ENCODE peak calls at places on chromosomes 12 and 14, in five cellular contexts. A is BJ, G is A549, K is lower leg skin, U is WTC11. R is an unnamed sample.

GRCh38 chr12:123389560-123390351 is 5.8 kb downstream of the KMT5A start:
- DNase-seq in K (no peak), G (peak; percentile 53), A (no peak), U (peak; percentile 57), R (peak; percentile 74)

GRCh38 chr14:20934148-20934762 is 21.0 kb upstream of the RNASE2 start:
- DNase-seq in U (peak; percentile 90), A (no peak), G (peak; percentile 19), K (no peak), R (no peak)

GRCh38 chr12:71947645-71948105 is 9.0 kb downstream of the TPH2 start:
- DNase-seq in G (no peak), U (peak; percentile 71), A (peak; percentile 45), K (no peak), R (no peak)

GRCh38 chr14:66105819-66106218 is 380.4 kb upstream of the CCDC196 start:
- DNase-seq in A (no peak), G (no peak), K (no peak), U (no peak), R (no peak)

GRCh38 chr14:56198438-56198837 is 80.2 kb downstream of the PELI2 start:
- DNase-seq in U (no peak), K (no peak), A (no peak), G (no peak), R (no peak)

GRCh38 chr12:130846386-130846785 is 7.3 kb upstream of the STX2 start:
- DNase-seq in G (no peak), K (no peak), U (no peak), A (peak; percentile 30), R (no peak)

GRCh38 chr12:117836999-117837736 is 131.6 kb downstream of the KSR2 start:
- DNase-seq in U (peak; percentile 92), A (no peak), K (peak; percentile 74), G (peak; percentile 77), R (peak; percentile 86)

GRCh38 chr12:124633269-124633953 is 66.0 kb upstream of the NCOR2 start:
- DNase-seq in A (no peak), U (no peak), G (peak; percentile 38), K (no peak), R (no peak)

GRCh38 chr14:91142214-91142668 is 28.4 kb downstream of the DGLUCY start:
- DNase-seq in U (no peak), A (no peak), G (no peak), K (no peak), R (no peak)

GRCh38 chr12:58976146-58976545 is 55.8 kb upstream of the LRIG3 start:
- DNase-seq in K (no peak), U (no peak), G (no peak), A (no peak), R (no peak)

GRCh38 chr14:22071001-22071400 is 397.4 kb upstream of the OR4E1 start:
- DNase-seq in K (no peak), G (no peak), A (no peak), U (no peak), R (no peak)

GRCh38 chr14:37197421-37198272 is at the start of gene MIPOL1:
- DNase-seq in U (peak; percentile 60), G (peak; percentile 76), K (peak; percentile 45), A (peak; percentile 60), R (peak; percentile 87)

GRCh38 chr12:52497975-52498374 is 4.9 kb upstream of the KRT6A start:
- DNase-seq in K (no peak), U (no peak), G (no peak), A (no peak), R (no peak)

GRCh38 chr14:21106506-21107359 is 5.9 kb downstream of the TMEM253 start:
- DNase-seq in A (no peak), K (peak; percentile 80), U (peak; percentile 85), G (peak; percentile 78), R (no peak)

GRCh38 chr14:64279719-64280668 is 14.2 kb downstream of the ESR2 start:
- DNase-seq in A (no peak), K (no peak), G (no peak), U (no peak), R (no peak)

GRCh38 chr12:6869049-6870021 is 2.0 kb downstream of the TPI1 start:
- DNase-seq in K (peak; percentile 81), U (peak; percentile 94), A (no peak), G (peak; percentile 82), R (peak; percentile 90)
- TF ChIP-seq CTCF in K (no peak), U (peak; percentile 91), A (peak; percentile 86), G (peak; percentile 91), R (peak; percentile 95)

GRCh38 chr12:76180401-76181277 is 96.2 kb upstream of the NAP1L1 start:
- DNase-seq in A (no peak), U (no peak), K (no peak), G (no peak), R (no peak)
- TF ChIP-seq CTCF in A (no peak), U (no peak), K (no peak), G (no peak), R (no peak)

GRCh38 chr12:92827836-92828431 is 101.2 kb downstream of the EEA1 start:
- DNase-seq in U (peak; percentile 26), A (no peak), G (peak; percentile 36), K (no peak), R (no peak)
- TF ChIP-seq CTCF in U (peak; percentile 23), A (peak; percentile 78), G (peak; percentile 87), K (no peak), R (peak; percentile 74)

GRCh38 chr12:64665506-64665905 is 55.2 kb downstream of the RASSF3 start:
- DNase-seq in K (no peak), G (no peak), A (no peak), U (peak; percentile 69), R (no peak)

GRCh38 chr12:64670039-64670438 is 59.7 kb downstream of the RASSF3 start:
- DNase-seq in K (no peak), U (no peak), G (no peak), A (no peak), R (no peak)

GRCh38 chr12:64669270-64669842 is 59.1 kb downstream of the RASSF3 start:
- DNase-seq in G (no peak), K (no peak), A (no peak), U (peak; percentile 51), R (no peak)

GRCh38 chr12:64663019-64663418 is 52.7 kb downstream of the RASSF3 start:
- DNase-seq in K (no peak), U (no peak), G (no peak), A (no peak), R (no peak)

GRCh38 chr12:64666054-64666914 is 56.0 kb downstream of the RASSF3 start:
- DNase-seq in G (no peak), K (no peak), U (no peak), A (no peak), R (no peak)
- TF ChIP-seq CTCF in G (no peak), K (no peak), U (no peak), A (no peak), R (no peak)

GRCh38 chr12:97713972-97714588 is 251.5 kb downstream of the RMST start:
- DNase-seq in G (no peak), A (no peak), U (no peak), K (no peak), R (no peak)

GRCh38 chr12:97711392-97711791 is 248.8 kb downstream of the RMST start:
- DNase-seq in A (no peak), K (no peak), G (no peak), U (no peak), R (no peak)

GRCh38 chr12:97713217-97713616 is 250.6 kb downstream of the RMST start:
- DNase-seq in G (no peak), K (no peak), A (no peak), U (no peak), R (no peak)

GRCh38 chr12:97716356-97716755 is 253.8 kb downstream of the RMST start:
- DNase-seq in U (peak; percentile 15), A (no peak), K (no peak), G (peak; percentile 5), R (no peak)
- TF ChIP-seq CTCF in U (peak; percentile 42), A (no peak), K (no peak), G (no peak), R (peak; percentile 64)

GRCh38 chr14:99081156-99081765 is 190.7 kb downstream of the BCL11B start:
- DNase-seq in G (no peak), K (no peak), A (no peak), U (no peak), R (no peak)
- TF ChIP-seq CTCF in G (no peak), K (no peak), A (no peak), U (no peak), R (no peak)

GRCh38 chr14:78195431-78195830 is 25.3 kb downstream of the NRXN3 start:
- DNase-seq in K (no peak), A (no peak), G (no peak), U (no peak), R (no peak)

GRCh38 chr14:78202178-78202577 is 32.0 kb downstream of the NRXN3 start:
- DNase-seq in K (no peak), G (no peak), U (no peak), A (no peak), R (no peak)

GRCh38 chr14:78197088-78197487 is 26.9 kb downstream of the NRXN3 start:
- DNase-seq in K (no peak), U (no peak), A (no peak), G (no peak), R (no peak)

DNA sequence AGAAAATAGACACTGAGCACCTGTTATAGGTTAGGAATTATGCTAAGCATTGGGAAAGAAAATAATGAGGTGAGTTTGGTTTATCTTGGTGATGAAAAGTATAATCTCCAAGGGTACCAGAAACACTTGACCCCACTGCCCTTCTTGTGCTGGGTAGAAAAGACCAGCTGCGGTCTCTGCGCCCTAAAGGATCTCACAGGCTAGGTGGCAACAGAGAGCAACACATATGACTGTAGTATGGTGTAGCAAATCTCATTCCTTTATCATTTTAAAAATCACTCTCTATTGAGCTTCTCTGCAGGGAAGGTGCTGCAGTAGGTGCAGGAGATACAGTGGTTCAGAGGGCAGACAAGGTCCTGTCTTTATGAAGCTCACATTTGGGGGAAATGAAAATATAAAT is 26.1 kb downstream of the NRXN3 start:
- DNase-seq in G (no peak), K (no peak), U (no peak), A (no peak), R (no peak)
- TF ChIP-seq CTCF in G (no peak), K (no peak), U (no peak), A (no peak), R (no peak)

GRCh38 chr14:95611293-95611880 is 74.8 kb upstream of the TCL1B start:
- DNase-seq in K (no peak), U (no peak), A (no peak), G (no peak), R (no peak)

GRCh38 chr14:95614335-95614734 is 71.9 kb upstream of the TCL1B start:
- DNase-seq in K (no peak), G (no peak), A (no peak), U (no peak), R (no peak)

DNA sequence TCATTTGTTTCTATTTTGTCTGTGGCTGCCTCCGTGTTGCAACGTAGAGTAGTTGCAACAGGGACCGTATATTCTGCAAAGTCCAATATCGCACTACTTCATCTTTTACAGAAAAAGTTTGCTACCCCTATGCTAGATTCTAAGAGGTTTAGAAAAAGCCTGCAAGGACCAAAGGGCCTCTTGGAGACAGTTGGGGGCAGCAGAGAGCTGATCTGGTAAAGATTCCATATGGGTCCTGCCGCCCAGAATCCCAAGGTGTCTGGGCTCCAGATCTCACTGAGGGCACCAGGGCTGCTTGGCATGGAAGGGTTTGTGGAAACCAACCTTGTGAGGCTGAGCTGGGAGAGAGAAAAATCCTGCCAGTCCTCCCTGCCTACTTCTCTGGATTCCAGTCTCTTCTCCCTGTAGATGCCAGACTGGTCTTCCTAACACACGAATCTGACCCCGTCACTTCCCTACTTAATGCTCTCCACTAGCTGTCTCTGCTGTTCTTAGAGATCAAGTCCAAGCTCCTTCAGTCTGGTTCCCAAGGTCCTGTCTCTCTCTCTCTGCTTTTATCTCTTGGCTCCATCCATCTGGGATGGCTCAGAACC is 74.6 kb downstream of the GLRX5 start:
- DNase-seq in K (no peak), A (no peak), G (no peak), U (peak; percentile 75), R (no peak)
- TF ChIP-seq CTCF in K (no peak), A (peak; percentile 49), G (peak; percentile 45), U (peak; percentile 56), R (peak; percentile 81)

R was measured in type B pancreatic cell.